ENCODE peak calls at places on chromosomes 4 and X, in six cellular contexts. J is K562; E is CD4-positive, CD25-positive, alpha-beta regulatory T cell; W is fibroblast of lung; V is psoas muscle; N is aorta. H is an unnamed sample. For H3K36me3, the result is how much of the 10 kb centered on the place peaks cover.

GRCh38 chr4:89837385-89837995 is 529 bp upstream of the SNCA start:
- DNase-seq in E (peak), J (peak), V (no peak), N (no peak), W (peak), H (peak)

GRCh38 chr4:154001187-154001586 is 212.3 kb upstream of the SFRP2 start:
- DNase-seq in V (no peak), E (no peak), N (no peak), J (no peak), W (no peak), H (no peak)

GRCh38 chr4:10184051-10184450 is 67.5 kb upstream of the WDR1 start:
- DNase-seq in E (no peak), W (no peak), N (no peak), V (no peak), J (no peak), H (no peak)

GRCh38 chrX:26050099-26050498 is 88.0 kb upstream of the MAGEB18 start:
- DNase-seq in N (no peak), J (no peak), E (no peak), W (no peak), V (no peak), H (no peak)

GRCh38 chr4:123256901-123257300 is 139.7 kb upstream of the SPRY1 start:
- DNase-seq in E (no peak), J (no peak), N (no peak), V (no peak), W (no peak), H (no peak)

GRCh38 chr4:39118034-39118658 is 56.1 kb downstream of the KLHL5 start:
- DNase-seq in W (no peak), V (no peak), J (no peak), E (peak), N (no peak), H (no peak)

GRCh38 chrX:136457303-136457917 is 30.3 kb upstream of the BRS3 start:
- DNase-seq in E (no peak), V (no peak), J (no peak), N (no peak), W (no peak), H (no peak)

GRCh38 chrX:20711366-20711765 is 444.7 kb upstream of the RPS6KA3 start:
- DNase-seq in E (no peak), V (no peak), N (no peak), J (no peak), W (no peak), H (no peak)

GRCh38 chr4:80029364-80029763 is 43.7 kb downstream of the ANTXR2 start:
- DNase-seq in W (no peak), E (no peak), N (no peak), J (no peak), V (no peak), H (no peak)

GRCh38 chrX:45668686-45669443 is 468.2 kb upstream of the DIPK2B start:
- DNase-seq in V (no peak), W (peak), N (no peak), E (no peak), J (no peak), H (no peak)

GRCh38 chr4:165748321-165748720 is 124.7 kb upstream of the TLL1 start:
- DNase-seq in W (no peak), V (no peak), N (no peak), J (no peak), E (no peak), H (no peak)

GRCh38 chrX:100417671-100418070 is 7.6 kb upstream of the PCDH19 start:
- DNase-seq in E (no peak), J (no peak), V (no peak), W (no peak), N (no peak), H (no peak)

GRCh38 chrX:22800360-22800759 is 199.4 kb upstream of the DDX53 start:
- DNase-seq in E (no peak), N (peak), V (no peak), W (peak), J (no peak), H (no peak)

GRCh38 chr4:41611881-41612871 is 74.2 kb downstream of the LIMCH1 start:
- DNase-seq in N (no peak), E (no peak), W (peak), V (peak), J (no peak), H (peak)

GRCh38 chr4:152171556-152171955 is 364.3 kb downstream of the FBXW7 start:
- DNase-seq in W (no peak), N (no peak), E (no peak), V (no peak), J (no peak), H (peak)

GRCh38 chr4:56976878-56977320 is 507 bp downstream of the NOA1 start:
- DNase-seq in V (no peak), W (no peak), E (peak), N (peak), J (peak), H (peak)

GRCh38 chr4:13470379-13470778 is 13.8 kb downstream of the RAB28 start:
- DNase-seq in E (no peak), J (no peak), W (no peak), V (no peak), N (no peak), H (no peak)

GRCh38 chr4:73593631-73594241 is 26.5 kb downstream of the RASSF6 start:
- DNase-seq in W (no peak), V (no peak), J (no peak), E (peak), N (no peak), H (no peak)

GRCh38 chrX:107851215-107851614 is 25.5 kb downstream of the MID2 start:
- DNase-seq in E (no peak), V (no peak), N (no peak), J (no peak), W (peak), H (no peak)

GRCh38 chr4:14871676-14872430 is 130.4 kb upstream of the CPEB2 start:
- DNase-seq in W (no peak), E (peak), N (no peak), J (no peak), V (no peak), H (peak)

GRCh38 chrX:11531226-11531625 is 134.5 kb downstream of the ARHGAP6 start:
- DNase-seq in J (no peak), W (peak), E (no peak), N (no peak), V (no peak), H (no peak)

GRCh38 chrX:9947395-9947794 is 19.8 kb upstream of the CLDN34 start:
- DNase-seq in J (no peak), E (no peak), V (no peak), W (no peak), N (no peak), H (no peak)

GRCh38 chr4:111849726-111850284 is 295.4 kb upstream of the FAM241A start:
- DNase-seq in V (no peak), J (no peak), W (no peak), N (no peak), E (no peak), H (no peak)

GRCh38 chrX:37787353-37787869 is 7.6 kb downstream of the CYBB start:
- DNase-seq in V (no peak), J (no peak), W (no peak), N (no peak), E (peak), H (no peak)

GRCh38 chr4:72243641-72244040 is 211.8 kb downstream of the NPFFR2 start:
- DNase-seq in V (no peak), J (no peak), E (no peak), W (no peak), N (no peak), H (no peak)

GRCh38 chrX:10325606-10326005 is 168.8 kb downstream of the CLCN4 start:
- DNase-seq in V (no peak), E (no peak), N (no peak), W (peak), J (no peak), H (no peak)

GRCh38 chr4:2671267-2671895 is 84.8 kb downstream of the TNIP2 start:
- DNase-seq in E (no peak), N (no peak), J (no peak), W (no peak), V (no peak), H (no peak)

GRCh38 chrX:139720136-139720535 is 12.2 kb upstream of the MCF2 start:
- DNase-seq in W (peak), V (no peak), N (no peak), E (no peak), J (no peak), H (no peak)

GRCh38 chr4:13537011-13537831 is 7.1 kb downstream of the NKX3-2 start:
- DNase-seq in E (peak), N (no peak), J (no peak), W (no peak), V (no peak), H (no peak)

GRCh38 chr4:73947239-73947985 is 34.4 kb downstream of the PF4 start:
- DNase-seq in V (no peak), E (no peak), J (no peak), W (no peak), N (no peak), H (no peak)

GRCh38 chrX:44244008-44244407 is 99.5 kb downstream of the EFHC2 start:
- DNase-seq in W (peak), V (no peak), J (no peak), E (peak), N (no peak), H (no peak)

GRCh38 chrX:12332786-12333347 is 194.6 kb downstream of the FRMPD4 start:
- DNase-seq in V (no peak), E (no peak), N (no peak), W (no peak), J (no peak), H (no peak)

GRCh38 chrX:132900631-132901030 is 57.8 kb downstream of the HS6ST2 start:
- DNase-seq in E (no peak), J (no peak), N (no peak), W (no peak), V (no peak), H (no peak)

GRCh38 chr4:7818676-7819041 is 121.0 kb downstream of the AFAP1 start:
- DNase-seq in N (no peak), J (no peak), E (no peak), V (no peak), W (peak), H (no peak)
- H3K36me3 ChIP-seq in N (under half), J (under half), E (under half), V (under half), W (under half), H (half or more)

DNA sequence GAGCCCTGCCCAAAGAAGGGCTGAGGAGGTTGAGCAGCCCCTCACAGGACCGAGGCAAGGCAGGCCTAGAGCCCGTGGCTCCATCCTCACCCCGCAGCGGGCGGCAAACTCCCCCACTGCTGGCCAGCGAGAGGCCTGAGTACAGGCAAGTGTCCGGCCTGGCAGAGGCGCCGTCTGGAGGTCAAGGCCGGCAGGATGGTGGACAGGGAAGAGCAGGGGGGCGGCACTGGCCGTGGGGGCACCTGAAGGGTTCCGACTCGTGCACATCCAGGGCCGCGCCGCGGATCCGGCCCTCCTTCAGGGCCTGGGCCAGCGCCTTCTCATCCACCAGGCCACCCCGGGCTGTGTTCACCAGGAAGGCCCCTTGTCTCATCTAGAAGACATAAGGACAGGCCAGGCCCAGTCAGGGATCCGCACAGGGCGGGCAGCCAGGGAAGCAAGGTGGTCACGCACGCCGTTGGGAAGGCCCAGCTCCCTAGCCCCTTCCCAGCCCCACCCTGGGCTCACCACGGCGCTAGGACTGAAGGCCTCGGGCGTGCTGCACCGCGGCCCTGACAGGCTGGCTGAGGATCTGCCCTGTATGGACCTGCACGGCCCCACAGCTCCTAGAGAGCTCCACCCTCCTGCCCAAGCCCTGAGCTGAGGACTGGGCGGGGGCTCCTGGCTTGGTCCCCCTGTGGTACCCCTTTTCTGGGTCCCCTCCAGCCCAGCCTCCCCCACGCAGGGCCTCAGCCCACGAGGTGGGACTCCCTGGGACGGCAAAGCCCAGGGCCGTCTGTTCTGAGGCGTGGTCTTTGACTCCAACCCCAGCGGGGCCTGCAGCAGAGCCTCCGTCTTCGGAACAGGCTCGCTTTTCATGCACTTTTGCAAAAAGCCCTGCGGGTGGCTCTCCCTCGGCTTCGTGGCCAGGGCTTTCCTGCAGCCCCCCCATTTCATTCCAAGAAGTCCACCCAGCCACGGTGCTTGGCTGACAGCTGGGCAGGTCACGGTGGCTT is 34.5 kb downstream of the CTBP1 start:
- DNase-seq in W (no peak), J (no peak), N (no peak), E (no peak), V (peak), H (no peak)
- H3K36me3 ChIP-seq in W (under half), J (half or more), N (under half), E (under half), V (under half), H (half or more)

GRCh38 chr4:127896069-127896468 is 15.4 kb downstream of the PLK4 start:
- DNase-seq in W (no peak), J (no peak), E (no peak), N (no peak), V (no peak), H (no peak)

DNA sequence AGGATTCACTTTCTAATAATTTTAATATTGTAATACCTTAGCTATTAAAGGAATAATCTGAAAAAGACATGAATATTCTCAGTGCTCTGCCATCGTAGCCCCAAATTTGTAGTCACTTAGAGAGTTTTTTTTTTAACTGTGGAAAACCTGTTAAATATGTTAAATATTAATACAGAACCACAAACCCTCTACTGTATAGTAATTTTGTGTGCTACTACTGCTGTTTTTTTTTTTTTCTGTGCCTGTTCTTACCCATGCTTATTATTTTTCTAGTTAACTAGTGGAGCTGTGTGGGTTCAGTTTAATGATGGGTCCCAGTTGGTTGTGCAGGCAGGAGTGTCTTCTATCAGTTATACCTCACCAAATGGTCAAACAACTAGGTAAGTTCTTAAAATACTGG is 15.8 kb downstream of the PLK4 start:
- DNase-seq in V (no peak), J (no peak), N (no peak), E (no peak), W (no peak), H (no peak)
- H3K36me3 ChIP-seq in V (under half), J (half or more), N (under half), E (under half), W (under half), H (half or more)

GRCh38 chrX:53599781-53600396 is 86.6 kb downstream of the HUWE1 start:
- DNase-seq in E (no peak), V (no peak), W (peak), J (no peak), N (no peak), H (no peak)
- H3K36me3 ChIP-seq in E (half or more), V (under half), W (under half), J (half or more), N (under half), H (half or more)

GRCh38 chrX:74911494-74911893 is 13.8 kb downstream of the NEXMIF start:
- DNase-seq in E (no peak), J (no peak), V (no peak), W (no peak), N (no peak), H (no peak)
- H3K36me3 ChIP-seq in E (under half), J (under half), V (under half), W (under half), N (under half), H (under half)

H was measured in BE2C.